ENCODE peak calls at places on chromosomes 11 and 22, in six cellular contexts. R is nucleus accumbens, T is kidney, K is right lobe of liver, D is DMS79 treated with DMSO at 0.1 percent for 48 hours, O is GM23338. J is an unnamed sample.

GRCh38 chr11:2794947-2795346 is 90.6 kb downstream of the CDKN1C start:
- DNase-seq in D (no peak), K (peak; percentile 16), O (no peak), T (peak; percentile 50), R (no peak), J (peak; percentile 27)

GRCh38 chr22:16964366-16964765 is 43.7 kb downstream of the GAB4 start:
- DNase-seq in R (no peak), K (no peak), D (no peak), T (peak; percentile 32), O (no peak), J (no peak)

GRCh38 chr11:17846852-17847453 is 112.4 kb downstream of the KCNC1 start:
- DNase-seq in O (peak; percentile 34), D (no peak), K (no peak), R (no peak), T (no peak), J (no peak)

GRCh38 chr22:50274311-50274710 is 4.1 kb upstream of the MAPK11 start:
- DNase-seq in O (peak; percentile 60), D (peak; percentile 1), K (peak; percentile 55), R (no peak), T (no peak), J (no peak)

GRCh38 chr22:26568207-26568706 is 21.7 kb downstream of the TPST2 start:
- DNase-seq in R (no peak), T (peak; percentile 72), O (peak; percentile 92), K (no peak), D (no peak), J (no peak)

GRCh38 chr22:43183496-43184263 is 3.3 kb downstream of the TTLL12 start:
- DNase-seq in R (no peak), O (no peak), D (no peak), T (peak; percentile 60), K (no peak), J (no peak)

GRCh38 chr11:124310746-124311145 is 3.0 kb downstream of the OR8D1 start:
- DNase-seq in D (no peak), T (no peak), K (no peak), R (no peak), O (no peak), J (no peak)

GRCh38 chr11:96112192-96113099 is 188.5 kb upstream of the MTMR2 start:
- DNase-seq in T (no peak), R (no peak), D (no peak), K (no peak), O (no peak), J (no peak)

GRCh38 chr11:33391893-33392251 is 134.7 kb downstream of the HIPK3 start:
- DNase-seq in O (no peak), K (no peak), R (no peak), T (no peak), D (no peak), J (no peak)

GRCh38 chr11:13535819-13536218 is 40.0 kb upstream of the PTH start:
- DNase-seq in O (peak; percentile 77), K (no peak), T (no peak), R (no peak), D (no peak), J (no peak)

J was measured in Peyer's patch.